ENCODE peak calls at places on chromosomes 7 and 10, in ten cellular contexts. One of them, this sample, is unnamed.

GRCh38 chr7:51251292-51251691 is 65.3 kb downstream of the COBL start:
- DNase-seq in CD8-positive, alpha-beta memory T cell: no peak
- DNase-seq in lower lobe of right lung: no peak
- DNase-seq in retina: no peak
- DNase-seq in dermis blood vessel endothelial cell: no peak
- DNase-seq in left ventricle myocardium superior: no peak
- DNase-seq in activated effector memory CD4-positive, alpha-beta T cell treated with anti-CD3 and anti-CD28 coated beads, Interleukin-2, amount 50 U/mL, for 16 hours: no peak
- DNase-seq in HFFc6: no peak
- DNase-seq in GM23338: no peak
- DNase-seq in OCI-LY7: no peak
- DNase-seq in this sample: no peak

GRCh38 chr10:132632851-132633684 is 95.5 kb downstream of the INPP5A start:
- DNase-seq in CD8-positive, alpha-beta memory T cell: no peak
- DNase-seq in lower lobe of right lung: peak
- DNase-seq in retina: no peak
- DNase-seq in dermis blood vessel endothelial cell: no peak
- DNase-seq in left ventricle myocardium superior: no peak
- DNase-seq in activated effector memory CD4-positive, alpha-beta T cell treated with anti-CD3 and anti-CD28 coated beads, Interleukin-2, amount 50 U/mL, for 16 hours: no peak
- DNase-seq in HFFc6: peak
- DNase-seq in GM23338: no peak
- DNase-seq in OCI-LY7: no peak
- DNase-seq in this sample: no peak

GRCh38 chr7:767580-767940 is 40.5 kb upstream of the PRKAR1B start:
- DNase-seq in CD8-positive, alpha-beta memory T cell: no peak
- DNase-seq in lower lobe of right lung: no peak
- DNase-seq in retina: no peak
- DNase-seq in dermis blood vessel endothelial cell: peak
- DNase-seq in left ventricle myocardium superior: no peak
- DNase-seq in activated effector memory CD4-positive, alpha-beta T cell treated with anti-CD3 and anti-CD28 coated beads, Interleukin-2, amount 50 U/mL, for 16 hours: peak
- DNase-seq in HFFc6: no peak
- DNase-seq in GM23338: no peak
- DNase-seq in OCI-LY7: no peak
- DNase-seq in this sample: no peak

GRCh38 chr10:79111427-79111826 is 42.7 kb downstream of the ZMIZ1 start:
- DNase-seq in CD8-positive, alpha-beta memory T cell: no peak
- DNase-seq in lower lobe of right lung: no peak
- DNase-seq in retina: no peak
- DNase-seq in dermis blood vessel endothelial cell: peak
- DNase-seq in left ventricle myocardium superior: no peak
- DNase-seq in activated effector memory CD4-positive, alpha-beta T cell treated with anti-CD3 and anti-CD28 coated beads, Interleukin-2, amount 50 U/mL, for 16 hours: no peak
- DNase-seq in HFFc6: peak
- DNase-seq in GM23338: no peak
- DNase-seq in OCI-LY7: no peak
- DNase-seq in this sample: no peak

GRCh38 chr10:111578076-111578475 is 501.2 kb downstream of the ADRA2A start:
- DNase-seq in CD8-positive, alpha-beta memory T cell: no peak
- DNase-seq in lower lobe of right lung: no peak
- DNase-seq in retina: no peak
- DNase-seq in dermis blood vessel endothelial cell: no peak
- DNase-seq in left ventricle myocardium superior: no peak
- DNase-seq in activated effector memory CD4-positive, alpha-beta T cell treated with anti-CD3 and anti-CD28 coated beads, Interleukin-2, amount 50 U/mL, for 16 hours: no peak
- DNase-seq in HFFc6: no peak
- DNase-seq in GM23338: no peak
- DNase-seq in OCI-LY7: no peak
- DNase-seq in this sample: no peak

GRCh38 chr7:9149499-9150082 is 716.2 kb downstream of the NXPH1 start:
- DNase-seq in CD8-positive, alpha-beta memory T cell: no peak
- DNase-seq in lower lobe of right lung: no peak
- DNase-seq in retina: no peak
- DNase-seq in dermis blood vessel endothelial cell: no peak
- DNase-seq in left ventricle myocardium superior: no peak
- DNase-seq in activated effector memory CD4-positive, alpha-beta T cell treated with anti-CD3 and anti-CD28 coated beads, Interleukin-2, amount 50 U/mL, for 16 hours: no peak
- DNase-seq in HFFc6: no peak
- DNase-seq in GM23338: no peak
- DNase-seq in OCI-LY7: no peak
- DNase-seq in this sample: no peak

GRCh38 chr7:44636926-44637325 is 30.5 kb downstream of the OGDH start:
- DNase-seq in CD8-positive, alpha-beta memory T cell: no peak
- DNase-seq in lower lobe of right lung: no peak
- DNase-seq in retina: no peak
- DNase-seq in dermis blood vessel endothelial cell: no peak
- DNase-seq in left ventricle myocardium superior: no peak
- DNase-seq in activated effector memory CD4-positive, alpha-beta T cell treated with anti-CD3 and anti-CD28 coated beads, Interleukin-2, amount 50 U/mL, for 16 hours: no peak
- DNase-seq in HFFc6: no peak
- DNase-seq in GM23338: no peak
- DNase-seq in OCI-LY7: no peak
- DNase-seq in this sample: no peak

GRCh38 chr7:133207687-133208086 is 45.2 kb upstream of the EXOC4 start:
- DNase-seq in CD8-positive, alpha-beta memory T cell: no peak
- DNase-seq in lower lobe of right lung: no peak
- DNase-seq in retina: no peak
- DNase-seq in dermis blood vessel endothelial cell: peak
- DNase-seq in left ventricle myocardium superior: no peak
- DNase-seq in activated effector memory CD4-positive, alpha-beta T cell treated with anti-CD3 and anti-CD28 coated beads, Interleukin-2, amount 50 U/mL, for 16 hours: no peak
- DNase-seq in HFFc6: no peak
- DNase-seq in GM23338: peak
- DNase-seq in OCI-LY7: peak
- DNase-seq in this sample: no peak

GRCh38 chr7:132709971-132710567 is 133.8 kb upstream of the PLXNA4 start:
- DNase-seq in CD8-positive, alpha-beta memory T cell: peak
- DNase-seq in lower lobe of right lung: no peak
- DNase-seq in retina: no peak
- DNase-seq in dermis blood vessel endothelial cell: peak
- DNase-seq in left ventricle myocardium superior: no peak
- DNase-seq in activated effector memory CD4-positive, alpha-beta T cell treated with anti-CD3 and anti-CD28 coated beads, Interleukin-2, amount 50 U/mL, for 16 hours: no peak
- DNase-seq in HFFc6: peak
- DNase-seq in GM23338: peak
- DNase-seq in OCI-LY7: peak
- DNase-seq in this sample: no peak

This sample was measured in iPS-NIHi11.